ENCODE peak calls at places on chromosomes 6 and 20, in nine cellular contexts. G, T, C, I, O, H, Q, L and V are unnamed samples.

GRCh38 chr6:136134751-136135150 is 115.4 kb downstream of the MTFR2 start:
- DNase-seq in G (no peak), T (no peak), C (no peak), I (no peak), O (no peak), H (no peak), Q (no peak), L (no peak), V (no peak)

GRCh38 chr6:139568956-139569538 is 194.6 kb upstream of the CITED2 start:
- DNase-seq in G (peak; percentile 92), T (no peak), C (peak; percentile 17), I (peak; percentile 88), O (no peak), H (peak; percentile 47), Q (peak; percentile 87), L (no peak), V (no peak)

GRCh38 chr6:38436726-38437465 is 202.8 kb downstream of the BTBD9 start:
- DNase-seq in G (no peak), T (no peak), C (peak; percentile 18), I (peak; percentile 78), O (no peak), H (no peak), Q (no peak), L (no peak), V (no peak)

GRCh38 chr6:137089305-137089704 is 44.5 kb upstream of the IL20RA start:
- DNase-seq in G (peak; percentile 10), T (no peak), C (no peak), I (no peak), O (no peak), H (no peak), Q (no peak), L (peak; percentile 25), V (no peak)

GRCh38 chr20:38859070-38859690 is 53.7 kb downstream of the PPP1R16B start:
- DNase-seq in G (no peak), T (no peak), C (no peak), I (no peak), O (no peak), H (no peak), Q (no peak), L (no peak), V (peak; percentile 76)

GRCh38 chr6:11203306-11204009 is 29.0 kb downstream of the NEDD9 start:
- DNase-seq in G (no peak), T (no peak), C (no peak), I (no peak), O (no peak), H (no peak), Q (no peak), L (no peak), V (no peak)

GRCh38 chr6:121965739-121966138 is 433.7 kb upstream of the HSF2 start:
- DNase-seq in G (no peak), T (no peak), C (no peak), I (peak; percentile 21), O (no peak), H (no peak), Q (no peak), L (no peak), V (no peak)

GRCh38 chr6:80151641-80152040 is 45.2 kb downstream of the BCKDHB start:
- DNase-seq in G (no peak), T (no peak), C (no peak), I (peak; percentile 5), O (no peak), H (no peak), Q (no peak), L (no peak), V (no peak)

GRCh38 chr20:32941155-32941885 is 62.9 kb downstream of the SUN5 start:
- DNase-seq in G (no peak), T (no peak), C (no peak), I (peak; percentile 7), O (no peak), H (no peak), Q (no peak), L (no peak), V (peak; percentile 71)

GRCh38 chr20:60410865-60411264 is 452.6 kb downstream of the CDH26 start:
- DNase-seq in G (no peak), T (no peak), C (no peak), I (no peak), O (no peak), H (no peak), Q (no peak), L (no peak), V (no peak)

GRCh38 chr6:167647333-167647732 is 179.4 kb upstream of the AFDN start:
- DNase-seq in G (no peak), T (no peak), C (no peak), I (no peak), O (no peak), H (no peak), Q (no peak), L (no peak), V (no peak)

GRCh38 chr20:47675190-47676142 is 109.8 kb downstream of the SULF2 start:
- DNase-seq in G (no peak), T (no peak), C (no peak), I (no peak), O (no peak), H (no peak), Q (no peak), L (no peak), V (no peak)

GRCh38 chr6:144843701-144844100 is 558.6 kb downstream of the UTRN start:
- DNase-seq in G (no peak), T (no peak), C (no peak), I (no peak), O (no peak), H (no peak), Q (no peak), L (no peak), V (no peak)

GRCh38 chr20:44129996-44130718 is 56.8 kb downstream of the JPH2 start:
- DNase-seq in G (no peak), T (no peak), C (no peak), I (peak; percentile 38), O (no peak), H (no peak), Q (peak; percentile 10), L (no peak), V (no peak)

GRCh38 chr20:4814696-4815252 is 93.1 kb downstream of the PRND start:
- DNase-seq in G (no peak), T (no peak), C (no peak), I (no peak), O (no peak), H (no peak), Q (no peak), L (no peak), V (peak; percentile 88)

GRCh38 chr6:69305456-69305855 is 491.4 kb downstream of the LMBRD1 start:
- DNase-seq in G (no peak), T (no peak), C (no peak), I (no peak), O (no peak), H (no peak), Q (no peak), L (no peak), V (no peak)

GRCh38 chr6:108127826-108128225 is 38.0 kb upstream of the NR2E1 start:
- DNase-seq in G (peak; percentile 82), T (no peak), C (no peak), I (peak; percentile 40), O (no peak), H (no peak), Q (no peak), L (no peak), V (no peak)

GRCh38 chr6:12538881-12539357 is 177.6 kb upstream of the PHACTR1 start:
- DNase-seq in G (peak; percentile 17), T (no peak), C (no peak), I (no peak), O (no peak), H (no peak), Q (no peak), L (no peak), V (no peak)

GRCh38 chr20:2760381-2761305 is 39.8 kb downstream of the CPXM1 start:
- DNase-seq in G (no peak), T (no peak), C (no peak), I (no peak), O (no peak), H (no peak), Q (no peak), L (no peak), V (no peak)

GRCh38 chr6:63573899-63574553 is 1.7 kb downstream of the LOC128125822 start:
- DNase-seq in G (peak; percentile 90), T (no peak), C (no peak), I (peak; percentile 71), O (no peak), H (no peak), Q (peak; percentile 76), L (no peak), V (peak; percentile 74)

GRCh38 chr20:35561671-35562070 is 19.8 kb downstream of the ERGIC3 start:
- DNase-seq in G (no peak), T (no peak), C (no peak), I (no peak), O (no peak), H (no peak), Q (no peak), L (no peak), V (no peak)

GRCh38 chr6:1597924-1598323 is 11.8 kb upstream of the FOXC1 start:
- DNase-seq in G (no peak), T (no peak), C (no peak), I (peak; percentile 74), O (no peak), H (peak; percentile 33), Q (no peak), L (no peak), V (peak; percentile 33)

GRCh38 chr20:4109587-4109986 is 94.2 kb upstream of the RNF24 start:
- DNase-seq in G (no peak), T (no peak), C (no peak), I (no peak), O (no peak), H (no peak), Q (no peak), L (no peak), V (no peak)

GRCh38 chr20:62622877-62623487 is 19.3 kb upstream of the SLCO4A1 start:
- DNase-seq in G (no peak), T (no peak), C (no peak), I (no peak), O (no peak), H (no peak), Q (no peak), L (no peak), V (no peak)

GRCh38 chr20:17281478-17281877 is 54.6 kb downstream of the PCSK2 start:
- DNase-seq in G (peak; percentile 4), T (no peak), C (no peak), I (no peak), O (no peak), H (no peak), Q (peak; percentile 49), L (peak; percentile 24), V (peak; percentile 36)

GRCh38 chr6:18997375-18997826 is 610.3 kb downstream of the RNF144B start:
- DNase-seq in G (peak; percentile 51), T (no peak), C (no peak), I (peak; percentile 56), O (no peak), H (no peak), Q (peak; percentile 53), L (peak; percentile 53), V (peak; percentile 64)

GRCh38 chr6:129709451-129709908 is 497 bp downstream of the ARHGAP18 start:
- DNase-seq in G (peak; percentile 56), T (no peak), C (no peak), I (peak; percentile 55), O (peak; percentile 18), H (peak; percentile 26), Q (peak; percentile 19), L (no peak), V (no peak)

GRCh38 chr20:7637184-7637583 is 303.1 kb downstream of the HAO1 start:
- DNase-seq in G (no peak), T (no peak), C (no peak), I (no peak), O (no peak), H (no peak), Q (no peak), L (no peak), V (no peak)

GRCh38 chr6:161379828-161380598 is 106.2 kb upstream of the AGPAT4 start:
- DNase-seq in G (no peak), T (no peak), C (no peak), I (peak; percentile 68), O (no peak), H (no peak), Q (no peak), L (no peak), V (no peak)

GRCh38 chr6:43129434-43130194 is 41.5 kb upstream of the SRF start:
- DNase-seq in G (peak; percentile 12), T (no peak), C (no peak), I (peak; percentile 47), O (no peak), H (no peak), Q (peak; percentile 41), L (peak; percentile 12), V (peak; percentile 54)

GRCh38 chr6:37021356-37022129 is 16.1 kb downstream of the FGD2 start:
- DNase-seq in G (no peak), T (peak; percentile 40), C (no peak), I (peak; percentile 56), O (peak; percentile 75), H (peak; percentile 33), Q (peak; percentile 34), L (no peak), V (peak; percentile 74)